ENCODE peak calls at places on chromosomes 11 and 22, in ten cellular contexts. W, K, X, M, B, A, T, F, P and G are unnamed samples.

GRCh38 chr11:15071556-15072255 is 1.7 kb upstream of the CALCB start:
- DNase-seq in B (no peak), F (no peak), A (no peak), K (no peak), P (no peak), W (no peak), T (no peak), X (no peak), M (no peak), G (no peak)

GRCh38 chr11:18390088-18390487 is 4.3 kb upstream of the LDHA start:
- DNase-seq in W (no peak), A (no peak), X (no peak), M (no peak), B (no peak), F (no peak), P (no peak), T (no peak), K (no peak), G (no peak)

GRCh38 chr11:9138133-9138453 is 46.7 kb upstream of the SCUBE2 start:
- DNase-seq in F (no peak), X (no peak), K (no peak), A (no peak), W (no peak), B (no peak), M (no peak), T (no peak), P (no peak), G (no peak)

GRCh38 chr22:31579835-31580242 is 82.2 kb downstream of the PISD start:
- DNase-seq in M (no peak), X (no peak), B (no peak), P (no peak), K (no peak), A (no peak), W (no peak), F (no peak), T (no peak), G (no peak)

GRCh38 chr11:103395612-103396011 is 286.4 kb downstream of the DYNC2H1 start:
- DNase-seq in T (no peak), K (no peak), W (peak; percentile 23), X (no peak), B (no peak), F (peak; percentile 85), A (no peak), P (no peak), M (no peak), G (no peak)

GRCh38 chr22:41876675-41877074 is 38.2 kb downstream of the SHISA8 start:
- DNase-seq in W (no peak), M (no peak), A (no peak), X (no peak), T (no peak), F (no peak), P (no peak), K (no peak), B (no peak), G (no peak)

GRCh38 chr11:2378527-2379210 is 1.6 kb downstream of the CD81 start:
- DNase-seq in M (no peak), T (no peak), A (peak; percentile 15), F (peak; percentile 75), B (no peak), X (no peak), W (peak; percentile 88), P (no peak), K (no peak), G (no peak)

GRCh38 chr11:7385532-7385931 is 99.8 kb upstream of the OLFML1 start:
- DNase-seq in A (no peak), M (no peak), B (no peak), P (no peak), W (no peak), T (no peak), X (no peak), K (no peak), F (no peak), G (no peak)

GRCh38 chr11:14357843-14358728 is 897 bp downstream of the RRAS2 start:
- DNase-seq in P (no peak), K (peak; percentile 25), B (peak; percentile 34), F (peak; percentile 80), M (peak; percentile 75), W (peak; percentile 41), T (peak; percentile 80), X (peak; percentile 36), A (peak; percentile 32), G (peak; percentile 58)

GRCh38 chr11:107457205-107457557 is 444 bp downstream of the CWF19L2 start:
- DNase-seq in A (no peak), M (no peak), F (no peak), K (no peak), X (no peak), P (no peak), B (no peak), T (no peak), W (peak; percentile 3), G (no peak)

GRCh38 chr11:126544311-126545056 is 189.0 kb downstream of the ST3GAL4 start:
- DNase-seq in K (no peak), P (no peak), X (no peak), M (no peak), W (peak; percentile 12), A (peak; percentile 74), F (peak; percentile 70), T (peak; percentile 44), B (no peak), G (no peak)

GRCh38 chr11:21625982-21626381 is 566.9 kb upstream of the ANO5 start:
- DNase-seq in K (no peak), F (no peak), W (no peak), X (no peak), T (no peak), A (no peak), M (peak; percentile 65), B (no peak), P (no peak), G (no peak)

GRCh38 chr11:10716122-10716521 is 22.6 kb upstream of the IRAG1 start:
- DNase-seq in K (no peak), A (no peak), F (peak; percentile 82), T (no peak), P (no peak), B (no peak), W (peak; percentile 30), M (no peak), X (no peak), G (no peak)

GRCh38 chr11:3160252-3161031 is 4.7 kb downstream of the OSBPL5 start:
- DNase-seq in A (peak; percentile 82), M (peak; percentile 96), P (peak; percentile 93), F (peak; percentile 96), K (no peak), W (peak; percentile 92), B (peak; percentile 46), X (peak; percentile 72), T (peak; percentile 93), G (peak; percentile 95)